ENCODE peak calls at places on chromosomes 7 and 10, in six cellular contexts. A is C1 segment of cervical spinal cord; G is A172; B is T-cell; Q is neural progenitor cell; X is stimulated activated naive CD8-positive, alpha-beta T cell treated with anti-CD3 and anti-CD28 coated beads, Interleukin-15, Interleukin-2, amounts not matched to agents 100 U/mL and 50 U/mL, for 24 hours. E is an unnamed sample.

GRCh38 chr10:80454526-80455460 is 683 bp downstream of the TSPAN14 start:
- DNase-seq in B (no peak), G (peak), Q (peak), X (no peak), A (no peak), E (peak)

GRCh38 chr7:47188653-47189315 is 393.1 kb downstream of the TNS3 start:
- DNase-seq in G (no peak), Q (no peak), B (no peak), X (no peak), A (no peak), E (no peak)

GRCh38 chr10:32341596-32341995 is 5.4 kb downstream of the EPC1 start:
- DNase-seq in A (no peak), X (no peak), Q (no peak), G (no peak), B (no peak), E (no peak)

GRCh38 chr10:115654961-115655360 is 561.8 kb downstream of the ATRNL1 start:
- DNase-seq in G (peak), A (no peak), B (no peak), X (no peak), Q (no peak), E (no peak)

GRCh38 chr10:76338187-76338586 is 906.8 kb downstream of the LRMDA start:
- DNase-seq in A (no peak), X (no peak), Q (no peak), B (no peak), G (no peak), E (no peak)

GRCh38 chr7:457814-458510 is 61.7 kb downstream of the PDGFA start:
- DNase-seq in A (no peak), X (no peak), B (no peak), Q (no peak), G (no peak), E (no peak)

GRCh38 chr10:63199716-63200115 is 66.6 kb downstream of the NRBF2 start:
- DNase-seq in B (no peak), X (no peak), A (no peak), Q (no peak), G (no peak), E (no peak)

GRCh38 chr7:42876182-42877068 is 35.4 kb downstream of the C7orf25 start:
- DNase-seq in A (no peak), Q (peak), G (peak), X (peak), B (peak), E (peak)

GRCh38 chr10:68559872-68560200 is 301 bp upstream of the TET1 start:
- DNase-seq in B (no peak), A (no peak), Q (no peak), X (peak), G (no peak), E (no peak)

GRCh38 chr7:43764039-43764789 is 5.7 kb downstream of the BLVRA start:
- DNase-seq in G (no peak), B (no peak), X (peak), A (no peak), Q (no peak), E (peak)

GRCh38 chr7:124723012-124723411 is 42.6 kb downstream of the GPR37 start:
- DNase-seq in G (peak), Q (no peak), B (no peak), A (no peak), X (no peak), E (no peak)

GRCh38 chr7:31957090-31957720 is 113.0 kb downstream of the PDE1C start:
- DNase-seq in X (no peak), A (no peak), G (peak), Q (no peak), B (no peak), E (no peak)

GRCh38 chr7:19020711-19021110 is 96.7 kb downstream of the TWIST1 start:
- DNase-seq in A (no peak), G (peak), B (no peak), Q (no peak), X (no peak), E (no peak)

GRCh38 chr7:95794917-95795515 is 22.7 kb downstream of the DYNC1I1 start:
- DNase-seq in Q (peak), A (no peak), B (no peak), X (no peak), G (peak), E (no peak)

GRCh38 chr10:75097666-75098285 is 13.7 kb upstream of the SAMD8 start:
- DNase-seq in G (no peak), B (no peak), A (no peak), X (no peak), Q (peak), E (peak)

GRCh38 chr7:139095194-139095659 is 14.3 kb downstream of the ZC3HAV1 start:
- DNase-seq in X (peak), Q (no peak), B (peak), G (no peak), A (no peak), E (no peak)